ENCODE peak calls at places on chromosomes 16 and 17, in ten cellular contexts. L is hepatocyte, V is A549, M is prostate gland, F is tibial artery, I is suprapubic skin, D is fibroblast of lung, Z is ascending aorta, J is PC-3, S is ovary. U is an unnamed sample.

GRCh38 chr16:64116151-64116550 is 1005.7 kb downstream of the CDH11 start:
- DNase-seq in D (no peak), I (no peak), Z (no peak), M (no peak), F (no peak), J (no peak), V (no peak), L (no peak), S (no peak), U (no peak)

GRCh38 chr17:75390982-75391381 is 14.5 kb downstream of the GRB2 start:
- DNase-seq in S (no peak), L (no peak), Z (no peak), M (no peak), D (peak), J (no peak), F (no peak), V (no peak), I (no peak), U (peak)

GRCh38 chr17:15926039-15926740 is 18.7 kb upstream of the ADORA2B start:
- DNase-seq in J (no peak), I (peak), L (no peak), D (no peak), V (no peak), F (no peak), M (no peak), S (no peak), Z (no peak), U (peak)

GRCh38 chr16:75243667-75244224 is 7.7 kb downstream of the BCAR1 start:
- DNase-seq in L (no peak), J (no peak), M (no peak), D (no peak), F (no peak), S (no peak), Z (no peak), I (no peak), V (no peak), U (no peak)

GRCh38 chr17:62701706-62702085 is 74.2 kb downstream of the MRC2 start:
- DNase-seq in F (peak), V (no peak), M (no peak), D (no peak), S (no peak), J (no peak), Z (no peak), L (no peak), I (no peak), U (no peak)

GRCh38 chr17:63479495-63480184 is 2.8 kb downstream of the ACE start:
- DNase-seq in Z (no peak), I (peak), J (no peak), S (no peak), D (no peak), L (no peak), F (no peak), M (no peak), V (no peak), U (no peak)

GRCh38 chr16:51306116-51306515 is 155.0 kb upstream of the SALL1 start:
- DNase-seq in M (no peak), V (no peak), Z (no peak), J (no peak), L (peak), F (no peak), D (no peak), I (no peak), S (no peak), U (no peak)

GRCh38 chr17:50047488-50048126 is 8.3 kb upstream of the ITGA3 start:
- DNase-seq in L (no peak), D (peak), F (peak), S (no peak), M (no peak), Z (no peak), J (peak), V (peak), I (no peak), U (no peak)

GRCh38 chr16:73434621-73435020 is 386.7 kb upstream of the ZFHX3 start:
- DNase-seq in F (no peak), D (no peak), L (no peak), J (no peak), Z (no peak), V (no peak), M (no peak), I (no peak), S (no peak), U (no peak)

DNA sequence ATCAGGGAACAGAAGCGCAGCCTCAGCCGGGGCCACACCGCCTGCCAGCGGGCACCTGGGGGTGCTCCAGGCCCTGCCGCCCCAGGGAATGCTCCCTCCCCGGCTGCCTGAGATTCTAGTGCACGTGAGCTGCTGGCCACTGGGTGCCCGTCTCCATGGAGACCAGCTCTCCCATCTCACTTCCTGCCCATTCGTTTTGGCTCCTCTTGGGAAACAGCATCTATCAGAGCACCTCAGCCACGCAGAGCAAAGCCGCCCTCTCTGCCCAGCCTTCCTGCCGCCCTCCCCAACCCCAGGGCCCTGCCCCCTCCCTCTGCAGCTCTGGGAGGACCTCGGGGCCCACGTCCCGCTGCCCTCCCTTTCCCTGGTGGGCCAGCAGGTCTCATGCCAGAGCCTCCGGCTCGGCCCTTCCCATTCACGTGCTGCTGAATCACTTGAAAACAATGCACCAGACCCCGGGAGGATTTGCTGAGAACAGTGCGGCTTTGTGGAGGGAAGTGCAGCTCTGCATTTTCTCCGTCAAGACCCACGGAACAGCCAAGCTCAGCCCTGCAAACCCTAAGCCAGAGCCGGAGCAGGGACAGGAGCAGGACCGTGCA is 19.4 kb downstream of the CEP295NL start:
- DNase-seq in D (peak), F (peak), M (peak), V (peak), S (peak), J (peak), I (peak), Z (peak), L (peak), U (peak)
- H3K4me3 ChIP-seq in D (peak), F (peak), M (peak), V (peak), S (peak), J (peak), I (peak), Z (peak), L (no peak), U (peak)

DNA sequence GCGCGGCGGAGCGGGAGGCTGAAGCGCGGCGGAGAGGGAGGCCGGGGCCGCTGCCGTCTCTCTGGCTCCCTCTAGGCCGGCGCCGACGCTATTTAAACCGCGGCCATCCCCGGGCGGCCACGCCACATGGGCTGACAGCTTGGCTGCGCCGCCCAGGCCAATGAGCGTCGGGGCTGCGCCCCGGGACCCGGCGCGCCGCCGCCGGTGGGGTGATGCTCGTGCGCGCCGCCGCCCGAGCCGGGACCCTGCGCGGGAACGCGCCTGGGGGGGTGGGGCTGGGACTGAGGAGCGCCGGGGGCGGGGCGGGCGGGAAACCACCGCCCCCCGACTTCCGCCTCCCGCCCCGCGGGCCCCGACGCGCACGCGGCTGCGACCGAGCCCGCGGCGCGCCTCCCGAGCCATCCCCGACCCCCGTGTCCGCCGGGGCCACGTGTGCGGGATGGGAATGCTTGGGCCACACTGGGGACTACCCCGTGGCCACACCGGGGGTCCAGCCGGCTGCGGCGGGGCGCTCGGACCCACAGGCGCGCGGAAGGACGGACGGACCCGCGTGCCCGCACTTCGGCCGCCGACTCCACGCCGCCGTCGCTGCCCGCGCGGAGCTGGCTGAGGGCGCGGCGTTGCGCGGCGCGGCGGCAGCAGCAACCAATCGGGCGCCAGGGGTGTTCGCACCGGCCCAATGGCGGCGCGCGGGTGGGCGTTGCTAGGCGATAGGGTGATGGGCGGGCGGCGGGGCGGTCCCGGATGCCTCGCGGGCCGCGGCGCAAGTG is at the start of gene FASN:
- DNase-seq in M (peak), J (peak), S (peak), F (peak), Z (peak), V (peak), D (peak), I (peak), L (peak), U (peak)
- TF ChIP-seq CTCF in M (peak), J (peak), S (peak), F (peak), Z (peak), V (peak), D (peak), I (peak), L (peak), U (peak)

GRCh38 chr17:57947369-57947768 is 7.8 kb downstream of the CUEDC1 start:
- DNase-seq in S (no peak), Z (no peak), F (no peak), J (no peak), L (no peak), V (no peak), D (no peak), M (no peak), I (no peak), U (no peak)
- H3K4me3 ChIP-seq in S (peak), Z (peak), F (peak), J (peak), L (no peak), V (peak), D (peak), M (peak), I (peak), U (peak)

GRCh38 chr17:44689492-44690217 is at the start of gene CCDC43:
- DNase-seq in J (peak), D (peak), F (peak), S (peak), I (peak), Z (peak), V (peak), M (peak), L (peak), U (peak)
- TF ChIP-seq CTCF in J (no peak), D (no peak), F (no peak), S (no peak), I (no peak), Z (no peak), V (no peak), M (no peak), L (no peak), U (no peak)

GRCh38 chr16:48099455-48099854 is 56.3 kb downstream of the ABCC12 start:
- DNase-seq in Z (no peak), D (no peak), I (no peak), M (no peak), S (no peak), V (peak), F (no peak), L (no peak), J (peak), U (no peak)

GRCh38 chr16:48105976-48106375 is 49.8 kb downstream of the ABCC12 start:
- DNase-seq in Z (no peak), I (no peak), D (no peak), M (no peak), L (no peak), J (no peak), F (no peak), V (no peak), S (no peak), U (no peak)

GRCh38 chr16:48101069-48101674 is 54.6 kb downstream of the ABCC12 start:
- DNase-seq in V (no peak), D (peak), I (no peak), F (no peak), Z (no peak), S (no peak), M (no peak), L (no peak), J (no peak), U (no peak)

GRCh38 chr16:48105456-48105855 is 50.3 kb downstream of the ABCC12 start:
- DNase-seq in I (no peak), D (no peak), Z (no peak), V (no peak), M (no peak), J (no peak), F (no peak), S (no peak), L (no peak), U (no peak)

GRCh38 chr16:48102083-48103008 is 53.4 kb downstream of the ABCC12 start:
- DNase-seq in I (no peak), Z (no peak), F (no peak), S (no peak), V (no peak), J (no peak), L (no peak), M (no peak), D (no peak), U (no peak)
- H3K4me3 ChIP-seq in I (no peak), Z (no peak), F (no peak), S (no peak), V (no peak), J (no peak), L (no peak), M (no peak), D (no peak), U (no peak)

DNA sequence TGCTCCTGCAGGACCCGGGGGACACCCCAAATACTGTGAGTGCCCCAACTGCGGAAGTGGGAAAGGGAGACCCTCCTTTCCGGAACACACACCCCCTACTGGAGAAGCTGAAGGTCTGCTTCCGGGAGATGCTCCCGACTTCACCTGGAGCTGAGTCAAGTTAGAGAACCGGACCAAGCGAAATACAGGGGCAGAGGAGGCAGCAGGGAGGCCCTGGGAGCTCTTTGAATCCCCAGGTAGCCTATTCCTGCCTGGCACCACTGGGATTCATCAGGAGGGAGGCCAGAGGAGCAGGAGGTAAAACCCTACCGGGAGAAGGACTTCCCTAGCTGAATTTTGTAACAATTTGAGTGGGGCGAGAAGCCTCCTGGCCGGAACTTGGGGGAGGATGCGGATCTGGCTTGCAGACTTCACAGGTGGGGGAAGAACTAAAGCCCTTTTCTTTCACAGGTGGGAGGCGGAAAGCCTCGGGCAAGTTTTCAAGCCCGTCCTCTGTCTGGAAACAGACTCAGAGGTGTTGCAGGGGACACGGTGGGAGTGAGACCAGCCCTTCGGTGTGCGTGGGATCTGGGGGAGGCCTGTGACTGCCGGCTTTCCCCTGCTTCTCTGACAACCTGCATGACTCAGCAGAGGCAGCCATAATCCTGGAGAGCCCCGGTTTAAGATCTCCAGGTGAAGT is 22.4 kb upstream of the TEKT1 start:
- DNase-seq in M (no peak), V (peak), Z (no peak), I (no peak), F (no peak), L (peak), J (peak), D (no peak), S (no peak), U (peak)
- TF ChIP-seq CTCF in M (peak), V (peak), Z (no peak), I (peak), F (no peak), L (peak), J (peak), D (peak), S (no peak), U (peak)

GRCh38 chr17:4704991-4705390 is 1.1 kb upstream of the PELP1 start:
- DNase-seq in F (no peak), J (no peak), M (no peak), L (no peak), I (no peak), D (no peak), V (no peak), Z (no peak), S (no peak), U (no peak)
- H3K4me3 ChIP-seq in F (no peak), J (peak), M (no peak), L (no peak), I (no peak), D (no peak), V (peak), Z (no peak), S (no peak), U (no peak)

GRCh38 chr17:32943206-32943605 is 15.3 kb downstream of the TMEM98 start:
- DNase-seq in D (peak), V (no peak), M (no peak), J (no peak), I (no peak), F (no peak), S (no peak), Z (no peak), L (no peak), U (no peak)

GRCh38 chr17:32946375-32947135 is 18.6 kb downstream of the TMEM98 start:
- DNase-seq in F (no peak), Z (no peak), M (no peak), L (no peak), I (no peak), J (no peak), D (no peak), V (no peak), S (no peak), U (no peak)

GRCh38 chr17:32943647-32944191 is 15.8 kb downstream of the TMEM98 start:
- DNase-seq in I (peak), S (peak), M (peak), L (peak), V (no peak), Z (no peak), D (peak), J (no peak), F (no peak), U (peak)

GRCh38 chr17:32941419-32942032 is 13.6 kb downstream of the TMEM98 start:
- DNase-seq in V (no peak), Z (no peak), D (no peak), F (no peak), I (no peak), J (peak), S (no peak), M (no peak), L (no peak), U (no peak)

DNA sequence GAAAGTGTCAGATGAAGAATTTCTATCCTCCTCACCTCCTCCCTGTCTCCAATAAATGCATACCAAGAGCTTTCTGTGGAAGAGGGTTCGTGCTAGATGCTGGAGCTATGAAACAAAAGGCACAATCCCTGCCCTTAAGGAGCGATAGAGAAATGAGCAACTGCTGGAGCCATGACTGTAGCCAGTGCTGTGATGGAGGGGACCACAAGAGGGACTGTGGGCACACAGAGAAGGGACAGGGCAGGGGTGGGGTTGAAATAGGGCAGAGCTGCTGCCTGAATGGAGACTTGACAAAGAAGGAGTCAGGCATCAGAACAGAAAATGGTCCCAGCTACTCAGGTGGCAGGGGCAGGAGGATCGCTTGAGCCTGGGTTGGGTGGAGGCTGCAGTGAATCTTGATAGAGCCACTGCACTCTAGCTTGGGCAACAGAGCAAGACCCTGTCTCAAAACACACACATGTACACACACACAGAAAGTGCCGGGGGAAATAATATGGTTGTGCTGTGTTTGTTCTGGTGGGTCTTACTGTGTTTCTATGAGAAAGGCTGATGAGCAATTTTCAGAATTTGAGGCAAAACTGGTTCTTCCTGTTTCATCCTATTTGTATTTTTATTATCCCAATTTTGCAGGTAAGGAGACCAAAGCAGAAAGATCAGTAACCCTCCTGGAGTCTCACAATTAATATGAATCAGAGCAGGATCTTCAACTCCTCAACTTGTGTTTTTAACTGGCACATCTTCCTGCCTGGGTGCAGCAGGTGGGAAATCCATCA is 16.5 kb downstream of the TMEM98 start:
- DNase-seq in Z (no peak), V (no peak), S (no peak), L (no peak), J (peak), F (no peak), I (no peak), D (no peak), M (no peak), U (no peak)
- TF ChIP-seq CTCF in Z (no peak), V (no peak), S (no peak), L (no peak), J (no peak), F (no peak), I (no peak), D (no peak), M (no peak), U (no peak)

GRCh38 chr16:30699615-30700099 is 686 bp downstream of the SRCAP start:
- DNase-seq in I (no peak), M (no peak), F (no peak), D (no peak), Z (no peak), V (no peak), J (no peak), L (no peak), S (no peak), U (no peak)
- H3K4me3 ChIP-seq in I (peak), M (peak), F (peak), D (peak), Z (peak), V (peak), J (peak), L (peak), S (peak), U (peak)

GRCh38 chr16:66274335-66275110 is 92.0 kb upstream of the CDH5 start:
- DNase-seq in I (no peak), F (no peak), M (no peak), Z (no peak), J (peak), V (peak), D (peak), S (no peak), L (peak), U (peak)
- TF ChIP-seq CTCF in I (peak), F (peak), M (peak), Z (no peak), J (peak), V (peak), D (peak), S (no peak), L (peak), U (no peak)